ENCODE peak calls at places on chromosomes 3 and 15, in eight cellular contexts. G is PC-3, X is endothelial cell, W is Calu3, J is GM23338, R is left ventricle myocardium inferior, E is cardiac muscle cell, M is neural crest cell. C is an unnamed sample.

GRCh38 chr15:40296561-40297230 is 11.0 kb downstream of the PLCB2 start:
- DNase-seq in G (no peak), X (no peak), W (no peak), J (no peak), R (no peak), E (no peak), M (no peak), C (no peak)

GRCh38 chr15:63944681-63944955 is 101.7 kb downstream of the DAPK2 start:
- DNase-seq in G (no peak), X (no peak), W (no peak), J (no peak), R (no peak), E (no peak), M (no peak), C (no peak)

GRCh38 chr3:7787871-7788828 is 713.5 kb upstream of the LMCD1 start:
- DNase-seq in G (no peak), X (no peak), W (peak), J (peak), R (no peak), E (peak), M (no peak), C (peak)

GRCh38 chr3:73999501-73999900 is 374.8 kb upstream of the PDZRN3 start:
- DNase-seq in G (no peak), X (no peak), W (no peak), J (no peak), R (no peak), E (no peak), M (no peak), C (no peak)

GRCh38 chr3:194880940-194881925 is 195.6 kb downstream of the FAM43A start:
- DNase-seq in G (no peak), X (no peak), W (no peak), J (no peak), R (no peak), E (no peak), M (no peak), C (no peak)

GRCh38 chr3:185992801-185993467 is 55.1 kb upstream of the TRA2B start:
- DNase-seq in G (no peak), X (no peak), W (no peak), J (no peak), R (no peak), E (no peak), M (no peak), C (no peak)

GRCh38 chr15:98077186-98077585 is 116.7 kb downstream of the ARRDC4 start:
- DNase-seq in G (no peak), X (no peak), W (peak), J (no peak), R (no peak), E (no peak), M (no peak), C (no peak)

GRCh38 chr3:48558446-48559134 is 2.0 kb upstream of the PFKFB4 start:
- DNase-seq in G (no peak), X (no peak), W (no peak), J (no peak), R (peak), E (no peak), M (no peak), C (no peak)

GRCh38 chr15:90334304-90334731 is 17.8 kb upstream of the ZNF774 start:
- DNase-seq in G (peak), X (no peak), W (peak), J (no peak), R (no peak), E (no peak), M (no peak), C (no peak)

GRCh38 chr3:129398803-129399144 is 29.7 kb downstream of the EFCAB12 start:
- DNase-seq in G (no peak), X (peak), W (peak), J (peak), R (no peak), E (peak), M (peak), C (no peak)

GRCh38 chr3:100029689-100030088 is 84.6 kb downstream of the FILIP1L start:
- DNase-seq in G (no peak), X (no peak), W (no peak), J (no peak), R (no peak), E (no peak), M (no peak), C (no peak)

GRCh38 chr3:170142373-170142772 is 39.2 kb downstream of the PHC3 start:
- DNase-seq in G (peak), X (no peak), W (no peak), J (no peak), R (no peak), E (no peak), M (no peak), C (no peak)

GRCh38 chr3:14434105-14434504 is 31.7 kb downstream of the SLC6A6 start:
- DNase-seq in G (peak), X (no peak), W (no peak), J (no peak), R (no peak), E (peak), M (no peak), C (peak)

GRCh38 chr3:177419904-177420601 is 222.8 kb upstream of the TBL1XR1 start:
- DNase-seq in G (no peak), X (no peak), W (no peak), J (no peak), R (no peak), E (no peak), M (no peak), C (no peak)

GRCh38 chr15:29924750-29925149 is 102.5 kb upstream of the TJP1 start:
- DNase-seq in G (peak), X (peak), W (peak), J (peak), R (peak), E (peak), M (no peak), C (peak)

GRCh38 chr3:127320529-127321121 is 32.8 kb upstream of the PRR20G start:
- DNase-seq in G (peak), X (peak), W (no peak), J (peak), R (no peak), E (peak), M (no peak), C (peak)

GRCh38 chr3:27666708-27667107 is 55.4 kb downstream of the EOMES start:
- DNase-seq in G (no peak), X (peak), W (no peak), J (peak), R (peak), E (peak), M (peak), C (peak)

GRCh38 chr3:97817965-97818364 is 3.8 kb upstream of the CRYBG3 start:
- DNase-seq in G (no peak), X (no peak), W (no peak), J (no peak), R (no peak), E (no peak), M (no peak), C (no peak)

GRCh38 chr3:191721983-191722382 is 261.0 kb downstream of the PYDC2 start:
- DNase-seq in G (peak), X (no peak), W (no peak), J (no peak), R (no peak), E (no peak), M (no peak), C (no peak)

GRCh38 chr3:106161236-106161635 is 292.4 kb upstream of the CBLB start:
- DNase-seq in G (no peak), X (no peak), W (no peak), J (peak), R (no peak), E (peak), M (no peak), C (no peak)

GRCh38 chr3:34016925-34017592 is 218.6 kb downstream of the PDCD6IP start:
- DNase-seq in G (no peak), X (no peak), W (no peak), J (no peak), R (no peak), E (no peak), M (no peak), C (no peak)

GRCh38 chr3:166752214-166752613 is 627.9 kb downstream of the ZBBX start:
- DNase-seq in G (peak), X (no peak), W (peak), J (no peak), R (no peak), E (no peak), M (no peak), C (no peak)

GRCh38 chr15:85298366-85298765 is 82.0 kb upstream of the AKAP13 start:
- DNase-seq in G (no peak), X (no peak), W (no peak), J (no peak), R (no peak), E (no peak), M (no peak), C (no peak)

GRCh38 chr15:82544431-82544830 is 4.2 kb upstream of the RPS17 start:
- DNase-seq in G (no peak), X (no peak), W (no peak), J (no peak), R (no peak), E (no peak), M (no peak), C (no peak)

GRCh38 chr15:93413745-93414144 is 324.7 kb upstream of the RGMA start:
- DNase-seq in G (no peak), X (no peak), W (no peak), J (no peak), R (no peak), E (no peak), M (no peak), C (no peak)

GRCh38 chr3:101845405-101845804 is 3.9 kb upstream of the NFKBIZ start:
- DNase-seq in G (no peak), X (no peak), W (no peak), J (no peak), R (no peak), E (no peak), M (no peak), C (no peak)

GRCh38 chr3:193701896-193702644 is 109.1 kb downstream of the OPA1 start:
- DNase-seq in G (peak), X (no peak), W (no peak), J (peak), R (no peak), E (no peak), M (peak), C (no peak)

GRCh38 chr3:113304856-113305540 is 93.6 kb downstream of the BOC start:
- DNase-seq in G (peak), X (no peak), W (no peak), J (peak), R (no peak), E (no peak), M (no peak), C (peak)

GRCh38 chr15:80709542-80709941 is 14.4 kb downstream of the ABHD17C start:
- DNase-seq in G (peak), X (no peak), W (peak), J (no peak), R (no peak), E (no peak), M (no peak), C (no peak)

GRCh38 chr3:31567036-31567435 is 34.3 kb downstream of the STT3B start:
- DNase-seq in G (peak), X (peak), W (peak), J (peak), R (no peak), E (no peak), M (no peak), C (no peak)
- TF ChIP-seq CTCF in G (peak), X (peak), W (no peak), J (peak), R (peak), E (peak), M (peak), C (peak)

DNA sequence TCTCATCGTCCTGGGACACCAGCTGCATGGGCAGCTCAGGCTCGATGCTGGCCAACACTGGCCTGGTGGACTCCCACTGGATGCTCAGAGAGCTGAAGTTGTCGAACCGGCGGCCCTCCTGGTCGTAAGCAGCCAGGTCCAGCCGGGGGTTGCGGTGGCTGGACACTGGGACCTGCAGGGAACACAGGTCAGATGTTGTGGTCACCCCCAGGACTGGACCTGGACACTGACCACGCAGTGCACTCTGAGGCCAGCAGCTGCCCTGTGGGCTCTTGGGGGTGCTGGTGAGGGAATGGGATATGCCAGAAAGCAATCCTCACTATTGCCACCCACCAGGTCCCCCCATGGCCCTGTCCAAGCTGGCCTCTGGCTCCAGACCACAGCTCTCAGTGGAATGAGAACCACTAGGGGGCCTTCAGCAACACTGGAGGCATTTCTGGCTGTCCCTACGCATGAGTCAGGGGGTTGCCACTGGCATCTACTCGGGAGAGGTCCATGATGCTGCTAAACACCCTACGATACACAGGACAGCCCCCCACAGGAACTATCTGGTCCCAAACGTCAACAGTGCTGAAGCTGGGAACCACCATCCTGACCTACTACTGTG is 66.1 kb downstream of the NUP210 start:
- DNase-seq in G (peak), X (peak), W (no peak), J (no peak), R (no peak), E (peak), M (no peak), C (no peak)
- TF ChIP-seq CTCF in G (peak), X (no peak), W (no peak), J (peak), R (peak), E (peak), M (peak), C (peak)

DNA sequence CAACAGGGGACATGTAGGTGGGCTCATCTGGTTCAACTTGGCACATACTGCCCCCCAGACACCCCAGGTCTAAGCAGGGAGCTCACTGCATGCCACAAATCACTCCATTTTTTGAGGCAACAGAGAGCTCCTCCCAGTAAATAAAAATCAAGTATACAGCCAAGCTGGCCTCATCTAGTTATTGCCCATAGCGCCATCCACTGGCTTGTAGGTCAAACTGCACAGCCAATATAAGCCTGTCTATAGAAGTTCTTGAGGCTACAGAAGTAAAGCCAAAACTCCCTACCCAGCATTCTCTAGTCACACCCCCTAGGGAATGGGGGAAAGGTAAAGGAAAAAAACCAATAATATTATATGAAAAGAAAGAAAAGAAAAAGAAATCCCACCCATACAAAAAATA is 453.7 kb downstream of the ZNF385D start:
- DNase-seq in G (no peak), X (no peak), W (no peak), J (peak), R (no peak), E (no peak), M (no peak), C (no peak)
- TF ChIP-seq CTCF in G (peak), X (no peak), W (no peak), J (peak), R (no peak), E (no peak), M (no peak), C (no peak)

GRCh38 chr3:15726881-15727280 is 70.9 kb downstream of the ANKRD28 start:
- DNase-seq in G (no peak), X (no peak), W (no peak), J (no peak), R (no peak), E (no peak), M (no peak), C (no peak)

GRCh38 chr3:15726043-15726442 is 71.7 kb downstream of the ANKRD28 start:
- DNase-seq in G (no peak), X (no peak), W (no peak), J (peak), R (no peak), E (no peak), M (no peak), C (no peak)

GRCh38 chr3:15724446-15724845 is 73.3 kb downstream of the ANKRD28 start:
- DNase-seq in G (peak), X (no peak), W (no peak), J (no peak), R (no peak), E (no peak), M (no peak), C (no peak)

GRCh38 chr3:15723624-15723884 is 74.2 kb downstream of the ANKRD28 start:
- DNase-seq in G (no peak), X (no peak), W (no peak), J (no peak), R (no peak), E (no peak), M (no peak), C (no peak)

DNA sequence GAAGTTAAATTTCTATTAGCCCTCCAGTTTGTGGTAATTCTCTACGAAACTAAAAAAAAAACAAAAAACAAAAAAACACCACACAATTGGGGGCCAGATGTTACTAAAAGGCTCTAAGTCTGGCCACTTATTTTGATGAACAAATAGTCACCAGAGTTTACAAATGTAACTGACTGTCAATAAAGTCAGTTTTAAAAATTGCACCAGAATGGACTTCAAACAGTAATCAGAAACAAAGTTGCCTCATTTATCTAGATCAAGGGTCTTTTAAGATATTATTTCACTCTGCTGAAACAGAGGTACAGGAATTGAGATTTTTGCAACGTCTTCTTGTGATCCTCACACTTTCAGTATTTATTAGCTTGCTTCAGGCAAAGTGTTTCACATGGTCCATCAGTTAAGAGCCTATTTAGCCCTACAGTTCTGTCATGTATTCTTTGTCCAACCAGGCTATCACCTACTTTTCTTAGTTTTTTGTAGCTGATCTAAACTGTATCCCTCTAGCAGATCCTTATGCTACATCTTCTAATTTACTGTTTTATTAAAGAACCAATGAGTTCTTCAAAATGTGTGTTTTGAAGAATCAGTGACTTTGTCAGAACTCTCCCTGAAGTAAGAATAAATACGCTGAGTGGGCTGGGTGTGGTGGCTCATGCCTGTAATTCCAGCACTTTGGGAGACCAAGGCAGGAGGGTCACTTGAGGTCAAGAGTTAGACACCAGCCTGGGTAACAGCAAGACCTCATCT is 74.7 kb downstream of the ANKRD28 start:
- DNase-seq in G (no peak), X (no peak), W (no peak), J (no peak), R (no peak), E (no peak), M (no peak), C (no peak)
- TF ChIP-seq CTCF in G (no peak), X (no peak), W (no peak), J (no peak), R (no peak), E (no peak), M (no peak), C (no peak)

DNA sequence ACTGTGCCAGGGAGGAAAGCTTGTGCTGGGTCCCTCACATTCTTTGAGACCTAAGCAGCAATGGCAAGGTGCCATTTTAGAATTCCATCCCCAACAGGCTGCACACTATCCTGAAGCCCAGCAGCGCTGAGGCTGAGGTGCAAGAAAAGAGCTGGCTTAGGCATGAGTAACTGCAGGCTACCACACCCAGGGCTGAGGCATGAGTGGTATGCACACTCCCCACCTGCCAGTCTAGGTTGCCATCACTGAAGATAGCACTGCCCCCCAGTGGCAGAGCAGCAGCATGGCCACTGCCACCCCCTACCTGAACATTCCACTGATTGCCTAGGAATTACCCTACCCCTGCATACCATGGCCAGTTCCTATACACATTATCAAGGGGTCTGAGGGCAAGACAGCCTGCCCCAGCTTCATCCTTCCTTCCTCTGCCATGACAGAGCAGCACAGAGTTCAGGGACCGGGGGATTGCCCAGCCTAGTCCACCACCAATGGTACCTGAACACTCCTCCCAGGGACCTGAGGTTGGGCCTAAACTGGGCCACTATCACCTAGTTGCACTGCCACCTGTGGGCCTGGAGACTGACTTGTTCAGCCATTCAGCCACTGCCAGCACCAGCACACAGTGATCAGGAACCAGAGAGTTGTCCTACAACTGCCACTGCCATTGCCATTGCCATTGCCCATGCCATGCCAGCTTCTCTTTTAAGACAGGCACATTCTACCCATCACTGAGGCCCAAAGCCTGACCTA is 129.8 kb downstream of the SATB1 start:
- DNase-seq in G (peak), X (peak), W (peak), J (peak), R (peak), E (peak), M (no peak), C (peak)
- TF ChIP-seq CTCF in G (peak), X (peak), W (peak), J (peak), R (peak), E (peak), M (peak), C (peak)

GRCh38 chr3:182682263-182683229 is 110.8 kb upstream of the ATP11B start:
- DNase-seq in G (peak), X (peak), W (peak), J (peak), R (peak), E (peak), M (peak), C (peak)
- TF ChIP-seq CTCF in G (peak), X (peak), W (peak), J (peak), R (peak), E (peak), M (peak), C (peak)

GRCh38 chr3:67853520-67853919 is 199.1 kb upstream of the SUCLG2 start:
- DNase-seq in G (no peak), X (no peak), W (no peak), J (no peak), R (no peak), E (no peak), M (no peak), C (no peak)

GRCh38 chr3:67858492-67858891 is 204.1 kb upstream of the SUCLG2 start:
- DNase-seq in G (no peak), X (no peak), W (no peak), J (no peak), R (no peak), E (no peak), M (no peak), C (no peak)

DNA sequence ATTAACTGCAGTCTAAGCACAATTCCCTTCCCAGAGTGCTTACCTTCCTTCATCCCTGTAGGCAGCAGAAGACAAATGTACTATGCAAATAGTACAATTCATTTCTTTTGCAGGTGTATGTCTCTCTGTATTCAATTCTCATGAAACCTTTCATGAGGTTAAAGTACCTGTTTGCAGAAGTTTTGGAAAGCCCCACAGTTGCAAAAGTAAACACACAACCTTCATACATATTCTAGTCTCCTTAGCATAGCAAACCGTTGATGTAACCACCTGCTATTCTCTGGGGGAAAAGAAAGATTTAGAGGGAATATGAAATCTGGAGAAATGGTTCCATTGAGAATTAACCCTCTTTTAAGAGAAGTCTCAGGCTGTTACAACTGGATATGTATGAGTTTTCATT is 200.3 kb upstream of the SUCLG2 start:
- DNase-seq in G (no peak), X (no peak), W (no peak), J (no peak), R (no peak), E (no peak), M (no peak), C (no peak)
- TF ChIP-seq CTCF in G (no peak), X (no peak), W (no peak), J (no peak), R (no peak), E (no peak), M (no peak), C (no peak)